ENCODE peak calls at places on chromosomes 12 and 14, in five cellular contexts. One of them, this sample, is unnamed.

GRCh38 chr12:65125975-65126374 is 4.9 kb upstream of the WIF1 start:
- DNase-seq in A549: no peak
- DNase-seq in breast epithelium: no peak
- DNase-seq in foreskin fibroblast: no peak
- DNase-seq in effector memory CD4-positive, alpha-beta T cell: no peak
- DNase-seq in this sample: no peak

GRCh38 chr12:67827820-67828383 is 161.3 kb upstream of the IFNG-AS1 start:
- DNase-seq in breast epithelium: no peak
- DNase-seq in A549: peak; percentile 80
- DNase-seq in foreskin fibroblast: peak; percentile 94
- DNase-seq in effector memory CD4-positive, alpha-beta T cell: no peak
- DNase-seq in this sample: peak; percentile 92

GRCh38 chr14:26960049-26960688 is 362.3 kb upstream of the NOVA1 start:
- DNase-seq in effector memory CD4-positive, alpha-beta T cell: no peak
- DNase-seq in A549: no peak
- DNase-seq in foreskin fibroblast: no peak
- DNase-seq in breast epithelium: no peak
- DNase-seq in this sample: no peak

GRCh38 chr12:69879007-69879960 is 54.3 kb downstream of the MYRFL start:
- DNase-seq in effector memory CD4-positive, alpha-beta T cell: peak; percentile 36
- DNase-seq in breast epithelium: peak; percentile 69
- DNase-seq in A549: peak; percentile 69
- DNase-seq in foreskin fibroblast: peak; percentile 89
- DNase-seq in this sample: peak; percentile 86

GRCh38 chr14:81245771-81246170 is 25.0 kb upstream of the GTF2A1 start:
- DNase-seq in effector memory CD4-positive, alpha-beta T cell: no peak
- DNase-seq in breast epithelium: no peak
- DNase-seq in A549: no peak
- DNase-seq in foreskin fibroblast: peak; percentile 34
- DNase-seq in this sample: no peak

GRCh38 chr12:124919646-124920352 is 5.3 kb upstream of the UBC start:
- DNase-seq in effector memory CD4-positive, alpha-beta T cell: no peak
- DNase-seq in foreskin fibroblast: no peak
- DNase-seq in A549: peak; percentile 67
- DNase-seq in breast epithelium: no peak
- DNase-seq in this sample: no peak

GRCh38 chr12:132267873-132268272 is 61.5 kb downstream of the GALNT9 start:
- DNase-seq in effector memory CD4-positive, alpha-beta T cell: no peak
- DNase-seq in A549: no peak
- DNase-seq in breast epithelium: no peak
- DNase-seq in foreskin fibroblast: no peak
- DNase-seq in this sample: no peak

GRCh38 chr12:16602412-16602811 is 3.5 kb downstream of the LMO3 start:
- DNase-seq in effector memory CD4-positive, alpha-beta T cell: no peak
- DNase-seq in foreskin fibroblast: no peak
- DNase-seq in A549: no peak
- DNase-seq in breast epithelium: no peak
- DNase-seq in this sample: peak; percentile 15

GRCh38 chr14:92099802-92100201 is 6.6 kb downstream of the ATXN3 start:
- DNase-seq in effector memory CD4-positive, alpha-beta T cell: no peak
- DNase-seq in breast epithelium: no peak
- DNase-seq in A549: no peak
- DNase-seq in foreskin fibroblast: peak; percentile 11
- DNase-seq in this sample: no peak

GRCh38 chr14:68668531-68668930 is 124.3 kb downstream of the ZFP36L1 start:
- DNase-seq in effector memory CD4-positive, alpha-beta T cell: no peak
- DNase-seq in A549: no peak
- DNase-seq in foreskin fibroblast: no peak
- DNase-seq in breast epithelium: no peak
- DNase-seq in this sample: no peak

GRCh38 chr12:92784795-92785562 is 82.2 kb downstream of the PLEKHG7 start:
- DNase-seq in breast epithelium: no peak
- DNase-seq in effector memory CD4-positive, alpha-beta T cell: peak; percentile 8
- DNase-seq in foreskin fibroblast: peak; percentile 75
- DNase-seq in A549: peak; percentile 82
- DNase-seq in this sample: no peak

GRCh38 chr12:122195405-122195804 is 8.1 kb upstream of the B3GNT4 start:
- DNase-seq in foreskin fibroblast: no peak
- DNase-seq in A549: no peak
- DNase-seq in effector memory CD4-positive, alpha-beta T cell: no peak
- DNase-seq in breast epithelium: no peak
- DNase-seq in this sample: no peak

GRCh38 chr12:124763594-124763979 is 100.1 kb downstream of the SCARB1 start:
- DNase-seq in effector memory CD4-positive, alpha-beta T cell: no peak
- DNase-seq in breast epithelium: no peak
- DNase-seq in foreskin fibroblast: no peak
- DNase-seq in A549: no peak
- DNase-seq in this sample: no peak

GRCh38 chr12:12671850-12672660 is 23.9 kb downstream of the GPR19 start:
- DNase-seq in foreskin fibroblast: peak; percentile 58
- DNase-seq in A549: no peak
- DNase-seq in effector memory CD4-positive, alpha-beta T cell: no peak
- DNase-seq in breast epithelium: no peak
- DNase-seq in this sample: no peak

GRCh38 chr12:110813298-110813697 is 33.5 kb upstream of the CCDC63 start:
- DNase-seq in foreskin fibroblast: no peak
- DNase-seq in A549: no peak
- DNase-seq in breast epithelium: no peak
- DNase-seq in effector memory CD4-positive, alpha-beta T cell: no peak
- DNase-seq in this sample: no peak

GRCh38 chr14:68691031-68691864 is 101.6 kb downstream of the ZFP36L1 start:
- DNase-seq in breast epithelium: no peak
- DNase-seq in A549: no peak
- DNase-seq in effector memory CD4-positive, alpha-beta T cell: no peak
- DNase-seq in foreskin fibroblast: no peak
- DNase-seq in this sample: no peak

GRCh38 chr12:108289342-108290131 is 49.6 kb downstream of the CMKLR1 start:
- DNase-seq in breast epithelium: no peak
- DNase-seq in effector memory CD4-positive, alpha-beta T cell: no peak
- DNase-seq in foreskin fibroblast: no peak
- DNase-seq in A549: no peak
- DNase-seq in this sample: no peak

GRCh38 chr14:82190812-82191211 is 657.2 kb upstream of the SEL1L start:
- DNase-seq in foreskin fibroblast: no peak
- DNase-seq in A549: no peak
- DNase-seq in effector memory CD4-positive, alpha-beta T cell: no peak
- DNase-seq in breast epithelium: no peak
- DNase-seq in this sample: no peak

GRCh38 chr12:5807090-5807414 is 138.0 kb downstream of the ANO2 start:
- DNase-seq in breast epithelium: no peak
- DNase-seq in A549: no peak
- DNase-seq in foreskin fibroblast: no peak
- DNase-seq in effector memory CD4-positive, alpha-beta T cell: no peak
- DNase-seq in this sample: no peak

GRCh38 chr12:39873065-39873464 is 232.8 kb downstream of the SLC2A13 start:
- DNase-seq in effector memory CD4-positive, alpha-beta T cell: no peak
- DNase-seq in breast epithelium: no peak
- DNase-seq in foreskin fibroblast: no peak
- DNase-seq in A549: no peak
- DNase-seq in this sample: no peak

GRCh38 chr12:52200783-52201519 is 9.1 kb upstream of the KRT80 start:
- DNase-seq in effector memory CD4-positive, alpha-beta T cell: no peak
- DNase-seq in foreskin fibroblast: no peak
- DNase-seq in breast epithelium: no peak
- DNase-seq in A549: no peak
- DNase-seq in this sample: peak; percentile 53

GRCh38 chr12:127268121-127268520 is 998.8 kb upstream of the TMEM132C start:
- DNase-seq in breast epithelium: no peak
- DNase-seq in effector memory CD4-positive, alpha-beta T cell: no peak
- DNase-seq in A549: no peak
- DNase-seq in foreskin fibroblast: no peak
- DNase-seq in this sample: no peak

GRCh38 chr12:15453613-15454012 is 131.3 kb downstream of the PTPRO start:
- DNase-seq in A549: no peak
- DNase-seq in foreskin fibroblast: no peak
- DNase-seq in effector memory CD4-positive, alpha-beta T cell: no peak
- DNase-seq in breast epithelium: no peak
- DNase-seq in this sample: no peak

GRCh38 chr12:111585619-111586135 is 13.4 kb downstream of the ATXN2 start:
- DNase-seq in effector memory CD4-positive, alpha-beta T cell: no peak
- DNase-seq in foreskin fibroblast: no peak
- DNase-seq in A549: no peak
- DNase-seq in breast epithelium: no peak
- DNase-seq in this sample: no peak

GRCh38 chr12:43407816-43408645 is 144.0 kb downstream of the ADAMTS20 start:
- DNase-seq in effector memory CD4-positive, alpha-beta T cell: no peak
- DNase-seq in breast epithelium: no peak
- DNase-seq in A549: no peak
- DNase-seq in foreskin fibroblast: peak; percentile 52
- DNase-seq in this sample: peak; percentile 50

GRCh38 chr12:53383258-53383657 is 3.3 kb downstream of the SP1 start:
- DNase-seq in effector memory CD4-positive, alpha-beta T cell: no peak
- DNase-seq in A549: no peak
- DNase-seq in breast epithelium: no peak
- DNase-seq in foreskin fibroblast: peak; percentile 38
- DNase-seq in this sample: no peak

GRCh38 chr14:52950410-52950897 is 396 bp downstream of the FERMT2 start:
- DNase-seq in A549: peak; percentile 55
- DNase-seq in effector memory CD4-positive, alpha-beta T cell: peak; percentile 1
- DNase-seq in foreskin fibroblast: peak; percentile 69
- DNase-seq in breast epithelium: peak; percentile 61
- DNase-seq in this sample: peak; percentile 90

GRCh38 chr12:23621910-23622309 is 327.6 kb downstream of the SOX5 start:
- DNase-seq in breast epithelium: no peak
- DNase-seq in A549: no peak
- DNase-seq in effector memory CD4-positive, alpha-beta T cell: no peak
- DNase-seq in foreskin fibroblast: no peak
- DNase-seq in this sample: no peak

GRCh38 chr14:69056389-69056788 is 77.3 kb upstream of the ACTN1 start:
- DNase-seq in A549: no peak
- DNase-seq in breast epithelium: no peak
- DNase-seq in effector memory CD4-positive, alpha-beta T cell: no peak
- DNase-seq in foreskin fibroblast: peak; percentile 55
- DNase-seq in this sample: no peak

GRCh38 chr12:24379493-24379892 is 430.0 kb upstream of the SOX5 start:
- DNase-seq in foreskin fibroblast: no peak
- DNase-seq in effector memory CD4-positive, alpha-beta T cell: no peak
- DNase-seq in breast epithelium: no peak
- DNase-seq in A549: no peak
- DNase-seq in this sample: peak; percentile 27

GRCh38 chr12:38053655-38054464 is 262.7 kb upstream of the ALG10B start:
- DNase-seq in foreskin fibroblast: no peak
- DNase-seq in A549: peak; percentile 85
- DNase-seq in breast epithelium: peak; percentile 65
- DNase-seq in effector memory CD4-positive, alpha-beta T cell: no peak
- DNase-seq in this sample: no peak

GRCh38 chr12:69065804-69066203 is 132.8 kb upstream of the CPM start:
- DNase-seq in effector memory CD4-positive, alpha-beta T cell: no peak
- DNase-seq in A549: no peak
- DNase-seq in foreskin fibroblast: peak; percentile 34
- DNase-seq in breast epithelium: no peak
- DNase-seq in this sample: no peak

GRCh38 chr12:131067993-131068942 is 114.6 kb downstream of the ADGRD1 start:
- DNase-seq in A549: no peak
- DNase-seq in effector memory CD4-positive, alpha-beta T cell: no peak
- DNase-seq in breast epithelium: no peak
- DNase-seq in foreskin fibroblast: no peak
- DNase-seq in this sample: peak; percentile 46

GRCh38 chr14:49286257-49286983 is 299.8 kb downstream of the RPS29 start:
- DNase-seq in A549: no peak
- DNase-seq in foreskin fibroblast: no peak
- DNase-seq in breast epithelium: no peak
- DNase-seq in effector memory CD4-positive, alpha-beta T cell: no peak
- DNase-seq in this sample: no peak

GRCh38 chr14:49280566-49280965 is 305.6 kb downstream of the RPS29 start:
- DNase-seq in foreskin fibroblast: no peak
- DNase-seq in effector memory CD4-positive, alpha-beta T cell: no peak
- DNase-seq in breast epithelium: no peak
- DNase-seq in A549: no peak
- DNase-seq in this sample: no peak
- H3K4me3 ChIP-seq in foreskin fibroblast: no peak overlapping the region
- H3K4me3 ChIP-seq in effector memory CD4-positive, alpha-beta T cell: no peak overlapping the region
- H3K4me3 ChIP-seq in breast epithelium: no peak overlapping the region
- H3K4me3 ChIP-seq in A549: no peak overlapping the region
- H3K4me3 ChIP-seq in this sample: no peak overlapping the region

GRCh38 chr14:22885975-22886374 is 3.0 kb downstream of the REM2 start:
- DNase-seq in breast epithelium: no peak
- DNase-seq in foreskin fibroblast: no peak
- DNase-seq in A549: no peak
- DNase-seq in effector memory CD4-positive, alpha-beta T cell: no peak
- DNase-seq in this sample: no peak
- H3K4me3 ChIP-seq in breast epithelium: peak overlapping the region; percentile 69
- H3K4me3 ChIP-seq in foreskin fibroblast: no peak overlapping the region
- H3K4me3 ChIP-seq in A549: peak overlapping the region; percentile 61
- H3K4me3 ChIP-seq in effector memory CD4-positive, alpha-beta T cell: peak overlapping the region; percentile 50
- H3K4me3 ChIP-seq in this sample: no peak overlapping the region

GRCh38 chr12:75452675-75453330 is 27.8 kb upstream of the GLIPR1 start:
- DNase-seq in foreskin fibroblast: peak; percentile 77
- DNase-seq in A549: peak; percentile 27
- DNase-seq in breast epithelium: no peak
- DNase-seq in effector memory CD4-positive, alpha-beta T cell: no peak
- DNase-seq in this sample: peak; percentile 19

GRCh38 chr12:75460194-75460593 is 20.4 kb upstream of the GLIPR1 start:
- DNase-seq in effector memory CD4-positive, alpha-beta T cell: no peak
- DNase-seq in foreskin fibroblast: no peak
- DNase-seq in A549: no peak
- DNase-seq in breast epithelium: no peak
- DNase-seq in this sample: no peak

GRCh38 chr12:75459755-75460154 is 20.8 kb upstream of the GLIPR1 start:
- DNase-seq in A549: no peak
- DNase-seq in breast epithelium: no peak
- DNase-seq in effector memory CD4-positive, alpha-beta T cell: no peak
- DNase-seq in foreskin fibroblast: no peak
- DNase-seq in this sample: no peak

GRCh38 chr12:75457191-75457590 is 23.4 kb upstream of the GLIPR1 start:
- DNase-seq in effector memory CD4-positive, alpha-beta T cell: no peak
- DNase-seq in breast epithelium: no peak
- DNase-seq in A549: no peak
- DNase-seq in foreskin fibroblast: no peak
- DNase-seq in this sample: no peak

GRCh38 chr12:75455839-75456238 is 24.7 kb upstream of the GLIPR1 start:
- DNase-seq in A549: no peak
- DNase-seq in breast epithelium: no peak
- DNase-seq in effector memory CD4-positive, alpha-beta T cell: no peak
- DNase-seq in foreskin fibroblast: no peak
- DNase-seq in this sample: no peak
- H3K4me3 ChIP-seq in A549: no peak overlapping the region
- H3K4me3 ChIP-seq in breast epithelium: no peak overlapping the region
- H3K4me3 ChIP-seq in effector memory CD4-positive, alpha-beta T cell: no peak overlapping the region
- H3K4me3 ChIP-seq in foreskin fibroblast: no peak overlapping the region
- H3K4me3 ChIP-seq in this sample: no peak overlapping the region

GRCh38 chr14:51604078-51604477 is 47.6 kb upstream of the FRMD6 start:
- DNase-seq in effector memory CD4-positive, alpha-beta T cell: no peak
- DNase-seq in A549: no peak
- DNase-seq in foreskin fibroblast: peak; percentile 84
- DNase-seq in breast epithelium: no peak
- DNase-seq in this sample: no peak

GRCh38 chr14:51600658-51601057 is 51.1 kb upstream of the FRMD6 start:
- DNase-seq in breast epithelium: no peak
- DNase-seq in foreskin fibroblast: no peak
- DNase-seq in A549: no peak
- DNase-seq in effector memory CD4-positive, alpha-beta T cell: no peak
- DNase-seq in this sample: no peak

GRCh38 chr14:51602176-51602759 is 49.4 kb upstream of the FRMD6 start:
- DNase-seq in A549: no peak
- DNase-seq in breast epithelium: no peak
- DNase-seq in foreskin fibroblast: no peak
- DNase-seq in effector memory CD4-positive, alpha-beta T cell: no peak
- DNase-seq in this sample: no peak

GRCh38 chr14:51605575-51605974 is 46.1 kb upstream of the FRMD6 start:
- DNase-seq in breast epithelium: no peak
- DNase-seq in foreskin fibroblast: no peak
- DNase-seq in A549: no peak
- DNase-seq in effector memory CD4-positive, alpha-beta T cell: no peak
- DNase-seq in this sample: no peak

GRCh38 chr14:51603495-51603894 is 48.2 kb upstream of the FRMD6 start:
- DNase-seq in A549: no peak
- DNase-seq in breast epithelium: no peak
- DNase-seq in foreskin fibroblast: no peak
- DNase-seq in effector memory CD4-positive, alpha-beta T cell: no peak
- DNase-seq in this sample: no peak
- H3K4me3 ChIP-seq in A549: no peak overlapping the region
- H3K4me3 ChIP-seq in breast epithelium: no peak overlapping the region
- H3K4me3 ChIP-seq in foreskin fibroblast: no peak overlapping the region
- H3K4me3 ChIP-seq in effector memory CD4-positive, alpha-beta T cell: no peak overlapping the region
- H3K4me3 ChIP-seq in this sample: no peak overlapping the region

This sample was measured in osteoblast.